ENCODE peak calls at places on chromosomes 6 and 20, in four cellular contexts. F, Z, M and U are unnamed samples.

GRCh38 chr6:143755301-143755744 is 77.6 kb downstream of the PHACTR2 start:
- DNase-seq in F (no peak), Z (no peak), M (no peak), U (peak; percentile 63)

GRCh38 chr20:62937353-62938104 is 418 bp upstream of the GID8 start:
- DNase-seq in F (peak; percentile 91), Z (peak; percentile 90), M (peak; percentile 98), U (peak; percentile 98)

GRCh38 chr6:2938632-2939083 is 32.7 kb downstream of the SERPINB6 start:
- DNase-seq in F (no peak), Z (no peak), M (peak; percentile 74), U (peak; percentile 34)

GRCh38 chr6:157550114-157550989 is 169.4 kb downstream of the ZDHHC14 start:
- DNase-seq in F (no peak), Z (no peak), M (no peak), U (peak; percentile 40)

GRCh38 chr20:25031241-25031640 is 26.7 kb downstream of the ACSS1 start:
- DNase-seq in F (no peak), Z (no peak), M (no peak), U (no peak)

GRCh38 chr6:108872001-108872974 is 24.1 kb downstream of the ARMC2 start:
- DNase-seq in F (no peak), Z (no peak), M (no peak), U (no peak)

GRCh38 chr6:168962886-168963285 is 290.8 kb downstream of the THBS2 start:
- DNase-seq in F (peak; percentile 34), Z (no peak), M (no peak), U (no peak)

GRCh38 chr6:112439010-112439409 is 91.9 kb downstream of the RFPL4B start:
- DNase-seq in F (no peak), Z (no peak), M (no peak), U (no peak)

GRCh38 chr6:168609026-168609685 is 168.2 kb downstream of the SMOC2 start:
- DNase-seq in F (no peak), Z (no peak), M (no peak), U (peak; percentile 41)